ENCODE peak calls at places on chromosomes 3 and 15, in nine cellular contexts. E is lower lobe of right lung, Z is endothelial cell of umbilical vein, D is skeletal muscle cell, H is aorta, K is endodermal cell, S is fibroblast of the aortic adventitia, T is psoas muscle, F is astrocyte of the spinal cord. W is an unnamed sample.

GRCh38 chr3:128385080-128385832 is 81.4 kb downstream of the DNAJB8 start:
- DNase-seq in E (peak; percentile 67), Z (no peak), D (peak; percentile 38), H (peak; percentile 82), K (no peak), S (peak; percentile 91), T (peak; percentile 68), F (peak; percentile 26), W (peak; percentile 69)

GRCh38 chr3:130508970-130509369 is 8.0 kb upstream of the COL6A6 start:
- DNase-seq in E (no peak), Z (no peak), D (no peak), H (no peak), K (no peak), S (peak; percentile 47), T (no peak), F (no peak), W (no peak)

GRCh38 chr3:122105626-122106025 is 50.5 kb downstream of the CD86 start:
- DNase-seq in E (no peak), Z (no peak), D (no peak), H (no peak), K (no peak), S (peak; percentile 12), T (no peak), F (no peak), W (no peak)

GRCh38 chr15:66210684-66211083 is 42.9 kb downstream of the MEGF11 start:
- DNase-seq in E (no peak), Z (no peak), D (no peak), H (no peak), K (no peak), S (no peak), T (no peak), F (no peak), W (no peak)

GRCh38 chr3:41711656-41712055 is 250.2 kb downstream of the ULK4 start:
- DNase-seq in E (no peak), Z (peak; percentile 91), D (peak; percentile 79), H (no peak), K (no peak), S (peak; percentile 62), T (no peak), F (peak; percentile 71), W (no peak)

GRCh38 chr15:91468861-91469260 is 368.8 kb downstream of the SV2B start:
- DNase-seq in E (no peak), Z (no peak), D (no peak), H (no peak), K (peak; percentile 84), S (no peak), T (no peak), F (no peak), W (no peak)

GRCh38 chr3:172157566-172158258 is 118.3 kb downstream of the FNDC3B start:
- DNase-seq in E (no peak), Z (no peak), D (no peak), H (no peak), K (no peak), S (no peak), T (no peak), F (no peak), W (no peak)

GRCh38 chr3:188807002-188807401 is 364.8 kb upstream of the TPRG1 start:
- DNase-seq in E (no peak), Z (peak; percentile 27), D (no peak), H (no peak), K (no peak), S (peak; percentile 25), T (no peak), F (peak; percentile 41), W (no peak)

GRCh38 chr15:72685925-72686794 is at the start of the genes BBS4 and HIGD2B:
- DNase-seq in E (peak; percentile 93), Z (peak; percentile 87), D (peak; percentile 38), H (peak; percentile 94), K (peak; percentile 96), S (peak; percentile 81), T (peak; percentile 87), F (peak; percentile 88), W (peak; percentile 36)

GRCh38 chr3:29144807-29145206 is 136.1 kb upstream of the RBMS3 start:
- DNase-seq in E (no peak), Z (peak; percentile 58), D (peak; percentile 65), H (no peak), K (no peak), S (peak; percentile 48), T (peak; percentile 17), F (peak; percentile 78), W (peak; percentile 15)

GRCh38 chr15:75578206-75578947 is 738 bp downstream of the PTPN9 start:
- DNase-seq in E (peak; percentile 62), Z (peak; percentile 11), D (no peak), H (peak; percentile 52), K (peak; percentile 64), S (no peak), T (peak; percentile 25), F (no peak), W (no peak)

GRCh38 chr15:31473384-31474058 is 146.9 kb downstream of the KLF13 start:
- DNase-seq in E (no peak), Z (peak; percentile 7), D (no peak), H (peak; percentile 38), K (peak; percentile 10), S (no peak), T (no peak), F (no peak), W (no peak)

GRCh38 chr15:31338879-31339557 is 12.4 kb downstream of the KLF13 start:
- DNase-seq in E (peak; percentile 87), Z (peak; percentile 38), D (no peak), H (peak; percentile 88), K (no peak), S (peak; percentile 83), T (peak; percentile 54), F (peak; percentile 82), W (no peak)

GRCh38 chr15:38768970-38769369 is 204.4 kb upstream of the RASGRP1 start:
- DNase-seq in E (no peak), Z (peak; percentile 13), D (no peak), H (no peak), K (peak; percentile 81), S (peak; percentile 68), T (peak; percentile 21), F (peak; percentile 40), W (no peak)

GRCh38 chr3:129822679-129823078 is 70.8 kb downstream of the TMCC1 start:
- DNase-seq in E (no peak), Z (no peak), D (no peak), H (peak; percentile 51), K (no peak), S (peak; percentile 66), T (no peak), F (no peak), W (no peak)

GRCh38 chr15:80418892-80419537 is 14.8 kb downstream of the ARNT2 start:
- DNase-seq in E (no peak), Z (peak; percentile 16), D (no peak), H (no peak), K (peak; percentile 72), S (peak; percentile 73), T (no peak), F (peak; percentile 49), W (no peak)

GRCh38 chr3:25458420-25458814 is 30.4 kb downstream of the RARB start:
- DNase-seq in E (no peak), Z (no peak), D (no peak), H (no peak), K (no peak), S (no peak), T (no peak), F (no peak), W (no peak)

GRCh38 chr15:88628018-88628673 is 7.0 kb downstream of the AEN start:
- DNase-seq in E (no peak), Z (no peak), D (no peak), H (no peak), K (no peak), S (no peak), T (no peak), F (no peak), W (no peak)
- H3K4me3 ChIP-seq in E (no peak overlapping the region), Z (no peak overlapping the region), D (no peak overlapping the region), H (no peak overlapping the region), K (no peak overlapping the region), S (no peak overlapping the region), T (no peak overlapping the region), F (no peak overlapping the region), W (no peak overlapping the region)

GRCh38 chr3:79653242-79653830 is 114.5 kb downstream of the ROBO1 start:
- DNase-seq in E (no peak), Z (no peak), D (no peak), H (no peak), K (no peak), S (no peak), T (no peak), F (no peak), W (no peak)
- H3K4me3 ChIP-seq in E (no peak overlapping the region), Z (no peak overlapping the region), D (no peak overlapping the region), H (no peak overlapping the region), K (no peak overlapping the region), S (no peak overlapping the region), T (no peak overlapping the region), F (no peak overlapping the region), W (no peak overlapping the region)

DNA sequence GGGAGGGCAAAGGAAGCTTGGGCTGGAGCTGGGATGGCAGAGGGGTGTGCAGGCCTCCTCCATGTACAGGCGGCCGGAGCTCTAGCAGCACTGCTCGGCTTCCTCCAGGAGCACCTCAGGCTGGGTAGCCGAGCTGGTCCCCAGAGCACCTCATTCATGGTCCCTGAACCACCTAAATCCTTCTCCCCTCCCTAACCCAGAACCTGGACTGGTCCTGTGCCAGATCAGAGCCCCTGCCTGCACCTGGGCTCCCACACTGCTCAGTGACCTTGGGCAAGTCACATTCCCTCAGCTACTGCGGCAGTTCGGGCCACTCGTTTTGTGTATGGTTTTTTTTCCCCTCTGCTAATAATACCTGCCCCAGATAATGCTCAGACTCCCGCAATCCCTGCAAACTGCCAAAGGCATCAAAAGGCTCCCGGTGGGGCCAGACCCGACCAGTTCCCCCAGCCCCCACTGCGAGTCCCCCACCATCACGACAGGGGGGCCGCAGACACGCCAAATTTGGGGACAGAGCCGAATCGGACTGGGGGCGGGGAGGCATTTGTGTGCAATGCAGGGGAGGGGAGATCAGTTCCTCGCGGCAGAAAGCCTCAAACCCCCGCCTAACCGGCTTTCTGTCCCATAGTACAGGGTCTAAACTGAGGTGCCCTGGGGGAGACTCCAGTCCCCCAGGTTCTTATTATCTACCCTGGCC is 1.3 kb downstream of the SEMA7A start:
- DNase-seq in E (no peak), Z (no peak), D (no peak), H (no peak), K (peak; percentile 58), S (no peak), T (no peak), F (no peak), W (no peak)
- H3K4me3 ChIP-seq in E (peak overlapping the region; percentile 87), Z (no peak overlapping the region), D (peak overlapping the region; percentile 87), H (no peak overlapping the region), K (peak overlapping the region; percentile 82), S (peak overlapping the region; percentile 81), T (peak overlapping the region; percentile 90), F (peak overlapping the region; percentile 77), W (peak overlapping the region; percentile 69)

GRCh38 chr3:14701676-14702075 is 26.7 kb downstream of the C3orf20 start:
- DNase-seq in E (no peak), Z (no peak), D (no peak), H (no peak), K (no peak), S (no peak), T (no peak), F (no peak), W (no peak)

GRCh38 chr3:14700891-14701290 is 25.9 kb downstream of the C3orf20 start:
- DNase-seq in E (no peak), Z (no peak), D (no peak), H (no peak), K (no peak), S (no peak), T (no peak), F (no peak), W (no peak)

GRCh38 chr3:14703791-14704190 is 28.9 kb downstream of the C3orf20 start:
- DNase-seq in E (no peak), Z (no peak), D (no peak), H (no peak), K (no peak), S (no peak), T (no peak), F (no peak), W (no peak)

GRCh38 chr3:14699643-14700042 is 24.7 kb downstream of the C3orf20 start:
- DNase-seq in E (no peak), Z (no peak), D (no peak), H (no peak), K (no peak), S (no peak), T (no peak), F (no peak), W (no peak)

GRCh38 chr3:14703128-14703750 is 28.3 kb downstream of the C3orf20 start:
- DNase-seq in E (no peak), Z (no peak), D (no peak), H (no peak), K (no peak), S (no peak), T (no peak), F (no peak), W (no peak)
- H3K4me3 ChIP-seq in E (no peak overlapping the region), Z (no peak overlapping the region), D (no peak overlapping the region), H (no peak overlapping the region), K (no peak overlapping the region), S (no peak overlapping the region), T (no peak overlapping the region), F (no peak overlapping the region), W (no peak overlapping the region)